ENCODE peak calls at places on chromosomes 3 and 15, in five cellular contexts. L is H54, Q is LoVo, E is WERI-Rb-1, O is mucosa of gallbladder. G is an unnamed sample.

GRCh38 chr3:143590660-143591059 is 257.6 kb downstream of the SLC9A9 start:
- DNase-seq in Q (no peak), O (no peak), L (no peak), E (no peak), G (no peak)

GRCh38 chr3:148042663-148043445 is 633.7 kb downstream of the ZIC1 start:
- DNase-seq in L (no peak), E (no peak), Q (no peak), O (no peak), G (no peak)

GRCh38 chr3:28745904-28746617 is 397.4 kb upstream of the AZI2 start:
- DNase-seq in Q (no peak), E (no peak), L (no peak), O (no peak), G (no peak)

GRCh38 chr3:58640700-58641372 is 25.7 kb downstream of the FAM3D start:
- DNase-seq in O (peak; percentile 66), Q (peak; percentile 74), L (peak; percentile 81), E (peak; percentile 86), G (peak; percentile 90)

GRCh38 chr3:183485585-183485984 is 57.2 kb upstream of the MCF2L2 start:
- DNase-seq in O (no peak), Q (no peak), L (no peak), E (no peak), G (no peak)

GRCh38 chr15:83850846-83851245 is 196.9 kb downstream of the ADAMTSL3 start:
- DNase-seq in O (no peak), L (no peak), E (no peak), Q (no peak), G (no peak)

GRCh38 chr15:57098896-57099295 is 180.5 kb downstream of the TCF12 start:
- DNase-seq in L (no peak), E (no peak), O (no peak), Q (no peak), G (no peak)

GRCh38 chr3:121431717-121432517 is 113.9 kb downstream of the POLQ start:
- DNase-seq in Q (peak; percentile 16), O (peak; percentile 48), L (peak; percentile 4), E (no peak), G (no peak)

GRCh38 chr3:46845397-46845859 is 17.8 kb downstream of the MYL3 start:
- DNase-seq in Q (no peak), O (peak; percentile 32), L (peak; percentile 73), E (no peak), G (no peak)

GRCh38 chr15:27438403-27439375 is 467.7 kb downstream of the GABRG3 start:
- DNase-seq in O (no peak), L (no peak), Q (no peak), E (no peak), G (no peak)

GRCh38 chr3:38811822-38812221 is 4.2 kb downstream of the SCN10A start:
- DNase-seq in O (peak; percentile 40), E (no peak), Q (no peak), L (no peak), G (no peak)

GRCh38 chr3:140342668-140343067 is 335.2 kb upstream of the TRIM42 start:
- DNase-seq in O (no peak), L (no peak), Q (no peak), E (no peak), G (no peak)

GRCh38 chr3:94414412-94414811 is 351.6 kb downstream of the NSUN3 start:
- DNase-seq in E (no peak), O (no peak), L (no peak), Q (no peak), G (no peak)

GRCh38 chr3:13073042-13073906 is at the start of gene IQSEC1:
- DNase-seq in O (peak; percentile 48), L (no peak), Q (no peak), E (no peak), G (peak; percentile 89)

GRCh38 chr15:72584006-72584405 is 70.5 kb upstream of the GOLGA6B start:
- DNase-seq in L (no peak), Q (no peak), O (no peak), E (no peak), G (no peak)

GRCh38 chr15:75038948-75039533 is 15.7 kb downstream of the PPCDC start:
- DNase-seq in Q (no peak), E (no peak), L (no peak), O (no peak), G (no peak)

GRCh38 chr15:47762621-47763020 is 45.3 kb downstream of the SEMA6D start:
- DNase-seq in O (no peak), E (no peak), Q (no peak), L (no peak), G (no peak)

GRCh38 chr15:58471341-58471740 is 39.5 kb downstream of the LIPC start:
- DNase-seq in E (no peak), Q (no peak), L (no peak), O (no peak), G (no peak)

GRCh38 chr15:50871832-50872231 is 36.7 kb upstream of the AP4E1 start:
- DNase-seq in E (no peak), L (no peak), Q (no peak), O (no peak), G (no peak)

GRCh38 chr3:102460579-102460978 is 25.8 kb downstream of the ZPLD1 start:
- DNase-seq in O (no peak), Q (no peak), L (no peak), E (no peak), G (no peak)

GRCh38 chr3:15325228-15325627 is 7.2 kb downstream of the SH3BP5 start:
- DNase-seq in Q (no peak), O (no peak), E (peak; percentile 82), L (no peak), G (no peak)

GRCh38 chr3:106512846-106513245 is 644.0 kb upstream of the CBLB start:
- DNase-seq in E (no peak), Q (no peak), O (no peak), L (no peak), G (no peak)

GRCh38 chr3:52047295-52047960 is 8.9 kb downstream of the DUSP7 start:
- DNase-seq in L (peak; percentile 50), O (peak; percentile 69), E (no peak), Q (no peak), G (no peak)

GRCh38 chr15:31263751-31264533 is 62.7 kb upstream of the KLF13 start:
- DNase-seq in L (no peak), O (peak; percentile 86), Q (peak; percentile 31), E (no peak), G (peak; percentile 93)

GRCh38 chr3:14113964-14114667 is 10.6 kb downstream of the CHCHD4 start:
- DNase-seq in E (peak; percentile 41), Q (no peak), L (no peak), O (peak; percentile 61), G (no peak)

GRCh38 chr3:112847692-112848091 is 1.0 kb upstream of the CD200R1L start:
- DNase-seq in O (no peak), E (no peak), L (no peak), Q (no peak), G (no peak)

GRCh38 chr3:14174483-14174882 is 3.9 kb downstream of the XPC start:
- DNase-seq in L (no peak), Q (no peak), O (no peak), E (no peak), G (no peak)

GRCh38 chr3:133644768-133645167 is 17.0 kb downstream of the TOPBP1 start:
- DNase-seq in E (no peak), O (no peak), Q (no peak), L (peak; percentile 42), G (no peak)

GRCh38 chr3:147613710-147614109 is 204.5 kb downstream of the ZIC1 start:
- DNase-seq in Q (no peak), O (no peak), L (no peak), E (peak; percentile 10), G (no peak)

GRCh38 chr3:8538904-8539303 is 37.3 kb downstream of the LMCD1 start:
- DNase-seq in Q (no peak), E (no peak), L (no peak), O (no peak), G (no peak)

GRCh38 chr15:35583863-35584528 is 38.0 kb upstream of the DPH6 start:
- DNase-seq in L (no peak), E (no peak), Q (no peak), O (peak; percentile 10), G (no peak)

GRCh38 chr15:82040395-82040794 is 5.4 kb downstream of the MEX3B start:
- DNase-seq in E (no peak), Q (no peak), O (no peak), L (no peak), G (no peak)

GRCh38 chr3:55624238-55624637 is 137.1 kb upstream of the WNT5A start:
- DNase-seq in Q (no peak), L (no peak), E (no peak), O (peak; percentile 18), G (peak; percentile 24)

GRCh38 chr3:16203671-16204629 is 29.5 kb downstream of the GALNT15 start:
- DNase-seq in Q (no peak), E (no peak), L (no peak), O (no peak), G (no peak)

GRCh38 chr3:183537295-183537730 is 18.2 kb downstream of the KLHL6 start:
- DNase-seq in O (peak; percentile 50), Q (no peak), E (no peak), L (peak; percentile 45), G (no peak)

GRCh38 chr3:185420762-185421161 is 57.8 kb downstream of the MAP3K13 start:
- DNase-seq in E (no peak), O (peak; percentile 54), Q (peak; percentile 40), L (no peak), G (no peak)

GRCh38 chr3:161395115-161395514 is 23.8 kb upstream of the SPTSSB start:
- DNase-seq in Q (no peak), E (no peak), O (no peak), L (no peak), G (no peak)

G was measured in kidney.